ENCODE peak calls at places on chromosomes 12 and 14, in nine cellular contexts. V, U, N, S, H, I, F, X and J are unnamed samples.

GRCh38 chr12:47079894-47080724 is at the start of gene AMIGO2:
- DNase-seq in I (peak), U (peak), H (no peak), S (peak), F (peak), N (peak), V (peak), X (no peak), J (peak)

GRCh38 chr12:38279756-38280155 is 36.8 kb upstream of the ALG10B start:
- DNase-seq in F (no peak), I (no peak), H (no peak), N (no peak), S (no peak), U (no peak), X (no peak), V (no peak), J (no peak)

GRCh38 chr14:89017417-89017816 is 193.0 kb downstream of the TTC8 start:
- DNase-seq in H (no peak), I (no peak), F (no peak), U (no peak), V (no peak), N (no peak), X (no peak), S (no peak), J (no peak)

GRCh38 chr14:72647782-72648181 is 246.1 kb downstream of the DPF3 start:
- DNase-seq in N (no peak), H (no peak), F (no peak), X (no peak), I (no peak), S (no peak), V (no peak), U (no peak), J (no peak)

GRCh38 chr12:89949457-89950195 is 241.0 kb upstream of the ATP2B1 start:
- DNase-seq in N (no peak), S (no peak), F (no peak), U (peak), V (no peak), X (no peak), H (peak), I (peak), J (no peak)

GRCh38 chr14:103329421-103330347 is 4.4 kb upstream of the EIF5 start:
- DNase-seq in I (no peak), N (no peak), S (no peak), F (peak), X (no peak), V (peak), H (no peak), U (no peak), J (no peak)

GRCh38 chr14:77822307-77822706 is 22.4 kb downstream of the ADCK1 start:
- DNase-seq in N (no peak), I (no peak), H (no peak), X (no peak), F (no peak), V (no peak), S (no peak), U (no peak), J (no peak)

GRCh38 chr14:94001501-94002396 is 4.6 kb downstream of the CCDC197 start:
- DNase-seq in H (peak), F (peak), N (peak), X (peak), S (peak), U (peak), I (peak), V (peak), J (peak)

GRCh38 chr14:104108570-104109060 is 23.1 kb downstream of the ASPG start:
- DNase-seq in F (no peak), V (no peak), U (no peak), S (no peak), X (peak), H (no peak), I (no peak), N (no peak), J (no peak)

GRCh38 chr14:24249230-24250021 is 7.0 kb upstream of the TINF2 start:
- DNase-seq in X (no peak), U (no peak), S (peak), I (no peak), F (no peak), V (no peak), N (no peak), H (no peak), J (no peak)

GRCh38 chr14:54211562-54212308 is 185.1 kb upstream of the CDKN3 start:
- DNase-seq in F (no peak), N (no peak), I (no peak), X (no peak), U (no peak), S (no peak), V (no peak), H (no peak), J (no peak)

GRCh38 chr12:113852273-113852672 is 113.9 kb downstream of the RBM19 start:
- DNase-seq in S (no peak), U (no peak), I (no peak), F (no peak), H (no peak), N (no peak), V (no peak), X (no peak), J (no peak)

GRCh38 chr14:104253223-104253822 is 114.9 kb downstream of the KIF26A start:
- DNase-seq in F (peak), H (no peak), V (peak), U (no peak), X (no peak), S (no peak), I (no peak), N (no peak), J (no peak)

GRCh38 chr12:96338852-96339478 is 61.3 kb downstream of the CDK17 start:
- DNase-seq in F (no peak), S (no peak), X (no peak), V (no peak), U (no peak), I (no peak), N (no peak), H (no peak), J (no peak)

GRCh38 chr14:55267816-55268215 is 3.4 kb upstream of the FBXO34 start:
- DNase-seq in H (no peak), I (no peak), X (no peak), S (no peak), F (no peak), U (no peak), N (no peak), V (no peak), J (no peak)

GRCh38 chr14:99573000-99573330 is 31.0 kb downstream of the CCDC85C start:
- DNase-seq in S (no peak), U (no peak), F (no peak), H (no peak), X (no peak), V (no peak), N (no peak), I (no peak), J (no peak)

GRCh38 chr14:55583942-55584468 is 4.0 kb downstream of the KTN1 start:
- DNase-seq in I (no peak), H (no peak), N (no peak), U (no peak), V (no peak), F (no peak), S (no peak), X (peak), J (no peak)

GRCh38 chr12:109115758-109116610 is at the start of gene ACACB:
- DNase-seq in I (no peak), N (no peak), X (peak), F (peak), V (no peak), S (peak), U (no peak), H (peak), J (no peak)

GRCh38 chr12:124856132-124856841 is 7.4 kb downstream of the SCARB1 start:
- DNase-seq in S (no peak), V (no peak), N (no peak), I (no peak), H (no peak), F (no peak), U (no peak), X (no peak), J (no peak)

GRCh38 chr12:34603382-34604035 is 581.2 kb downstream of the ALG10 start:
- DNase-seq in H (no peak), X (peak), N (no peak), V (peak), F (no peak), U (no peak), I (no peak), S (peak), J (no peak)

GRCh38 chr14:102363182-102363952 is 626 bp downstream of the TECPR2 start:
- DNase-seq in I (no peak), S (no peak), V (no peak), X (no peak), N (peak), H (no peak), F (peak), U (peak), J (no peak)

GRCh38 chr14:65077318-65077717 is 25.0 kb downstream of the MAX start:
- DNase-seq in I (no peak), N (no peak), V (no peak), F (no peak), U (no peak), X (no peak), S (no peak), H (no peak), J (no peak)

GRCh38 chr12:111767362-111768158 is 827 bp downstream of the ALDH2 start:
- DNase-seq in F (no peak), H (no peak), I (no peak), V (no peak), X (peak), N (no peak), S (no peak), U (no peak), J (no peak)

GRCh38 chr14:65103150-65103760 is 938 bp upstream of the MAX start:
- DNase-seq in U (no peak), I (no peak), X (peak), N (no peak), S (peak), H (peak), F (no peak), V (peak), J (no peak)

GRCh38 chr12:19833775-19834501 is 394.6 kb downstream of the AEBP2 start:
- DNase-seq in H (no peak), V (no peak), N (no peak), I (no peak), F (no peak), U (no peak), X (no peak), S (no peak), J (no peak)

GRCh38 chr12:48981757-48982157 is 3.6 kb downstream of the WNT1 start:
- DNase-seq in F (no peak), X (no peak), V (no peak), H (no peak), N (no peak), U (no peak), I (no peak), S (no peak), J (no peak)

DNA sequence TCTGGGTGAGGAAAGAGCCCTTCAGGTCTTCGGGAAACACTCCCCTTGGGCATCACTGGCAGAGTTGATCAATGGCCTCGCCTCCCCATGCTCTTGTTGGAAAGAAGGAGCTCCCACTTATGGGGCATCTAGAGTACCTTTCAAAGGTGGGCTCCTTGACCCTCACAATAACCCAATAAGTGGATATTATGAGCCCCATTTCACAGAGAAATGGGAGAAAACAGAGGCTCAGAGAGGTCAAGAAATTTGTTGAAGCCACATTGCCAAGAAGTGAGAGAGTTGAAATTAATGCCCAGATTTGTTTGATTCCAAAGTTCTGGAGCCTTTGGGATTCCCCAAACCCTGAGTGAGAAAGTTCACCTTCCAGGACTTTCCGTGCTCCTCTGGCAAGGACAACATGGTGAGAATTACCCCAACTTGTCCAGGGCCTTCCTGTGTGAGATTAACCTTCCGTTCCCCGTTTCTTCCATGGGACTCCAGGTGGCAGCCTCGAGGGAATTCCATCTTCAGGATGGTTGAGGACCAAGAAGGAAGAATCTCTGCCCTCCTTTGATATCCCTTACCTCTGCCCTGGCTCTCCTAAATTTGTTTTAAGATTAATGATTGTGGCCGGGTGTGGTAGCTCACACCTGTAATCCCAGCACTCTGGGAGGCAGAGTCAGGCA is 7.5 kb upstream of the CHD4 start:
- DNase-seq in U (no peak), N (no peak), H (no peak), V (no peak), S (no peak), F (no peak), I (no peak), X (no peak), J (no peak)
- TF ChIP-seq CTCF in U (no peak), N (no peak), H (no peak), V (no peak), S (no peak), F (no peak), I (no peak), X (no peak), J (no peak)

GRCh38 chr12:27243006-27243405 is 1.1 kb upstream of the STK38L start:
- DNase-seq in F (no peak), H (no peak), I (peak), V (no peak), U (no peak), X (no peak), S (no peak), N (no peak), J (no peak)

GRCh38 chr12:27245039-27245438 is 953 bp downstream of the STK38L start:
- DNase-seq in U (no peak), F (no peak), X (no peak), H (no peak), V (no peak), N (no peak), S (no peak), I (no peak), J (no peak)

GRCh38 chr12:27244680-27245005 is 557 bp downstream of the STK38L start:
- DNase-seq in S (no peak), U (no peak), H (no peak), V (no peak), N (no peak), I (no peak), F (no peak), X (no peak), J (no peak)

GRCh38 chr12:27246141-27246540 is 2.1 kb downstream of the STK38L start:
- DNase-seq in F (no peak), I (no peak), N (no peak), S (no peak), H (no peak), U (no peak), X (no peak), V (no peak), J (no peak)

DNA sequence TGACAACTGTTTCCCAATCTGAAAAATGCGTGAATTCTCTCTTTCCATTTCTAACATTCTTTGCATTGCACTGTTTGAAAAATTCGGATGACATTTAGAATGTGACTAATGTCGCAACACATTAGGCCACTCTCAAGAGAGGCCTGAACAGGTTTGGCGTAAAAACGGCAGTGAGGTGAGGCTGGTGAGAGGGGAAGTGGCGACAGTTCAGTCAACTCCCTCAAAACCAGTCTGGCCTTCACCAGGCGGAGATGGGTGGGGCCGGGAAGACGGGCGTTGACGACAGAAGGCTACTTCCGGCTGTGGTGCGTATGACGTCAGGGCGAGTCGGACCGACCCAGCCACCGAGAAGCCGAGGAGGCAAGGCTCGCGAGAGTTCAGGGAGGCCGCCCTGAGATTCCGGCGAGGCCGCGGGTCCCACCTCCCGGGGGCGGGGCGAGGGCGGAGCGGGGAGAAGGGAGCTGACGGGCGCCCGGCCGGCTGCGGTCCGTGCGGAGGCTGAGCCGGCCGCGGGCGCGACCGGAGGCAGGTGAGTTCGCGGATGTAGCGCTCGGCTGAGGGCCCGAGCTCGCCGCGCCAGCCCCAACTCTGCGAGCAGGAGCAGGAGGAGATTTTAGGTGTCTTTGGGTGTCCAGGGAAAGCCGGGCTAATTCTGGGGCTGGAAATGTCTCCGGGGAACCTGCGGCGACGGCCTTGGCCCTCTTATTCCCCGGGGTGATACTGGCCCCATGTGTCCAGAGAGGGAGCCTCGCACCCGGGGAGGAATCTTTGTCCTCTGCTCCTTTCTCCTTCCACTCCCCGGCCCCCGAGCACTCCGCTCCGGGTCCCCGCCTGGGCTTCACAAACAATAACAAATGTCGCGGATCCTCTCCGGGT is at the start of gene STK38L:
- DNase-seq in V (peak), F (peak), U (peak), N (peak), S (peak), H (peak), X (peak), I (peak), J (peak)
- TF ChIP-seq CTCF in V (no peak), F (peak), U (no peak), N (peak), S (peak), H (peak), X (peak), I (no peak), J (no peak)

DNA sequence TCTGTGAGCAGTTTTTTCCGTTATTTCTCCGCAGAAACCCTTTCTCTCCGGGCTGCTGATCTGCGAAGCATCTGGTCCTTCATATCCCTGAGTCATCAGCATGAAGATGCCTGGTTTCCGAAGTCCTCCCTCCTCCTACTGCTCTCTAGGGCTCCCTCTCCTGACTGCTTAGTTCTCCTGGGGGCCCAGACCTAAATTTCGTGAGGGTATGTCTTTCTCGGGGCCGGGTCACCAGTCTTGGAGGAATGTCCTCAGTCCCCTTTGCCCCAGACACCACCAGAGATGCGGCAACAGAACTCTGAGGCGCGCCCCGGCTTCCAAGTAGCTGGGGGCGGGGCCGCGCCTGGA is 622 bp upstream of the BICDL1 start:
- DNase-seq in U (no peak), V (no peak), H (no peak), X (peak), F (no peak), I (no peak), N (no peak), S (no peak), J (no peak)
- TF ChIP-seq CTCF in U (no peak), V (no peak), H (peak), X (peak), F (no peak), I (peak), N (peak), S (no peak), J (no peak)

GRCh38 chr14:25537846-25538455 is 488.0 kb upstream of the STXBP6 start:
- DNase-seq in H (peak), V (no peak), U (no peak), I (peak), S (no peak), X (peak), N (peak), F (no peak), J (no peak)
- TF ChIP-seq CTCF in H (peak), V (peak), U (peak), I (no peak), S (no peak), X (peak), N (peak), F (peak), J (no peak)

GRCh38 chr12:121296618-121297476 is at the start of gene CAMKK2:
- DNase-seq in N (peak), H (peak), I (peak), U (peak), V (peak), S (peak), X (peak), F (peak), J (peak)
- TF ChIP-seq CTCF in N (no peak), H (peak), I (peak), U (peak), V (no peak), S (peak), X (no peak), F (peak), J (no peak)

DNA sequence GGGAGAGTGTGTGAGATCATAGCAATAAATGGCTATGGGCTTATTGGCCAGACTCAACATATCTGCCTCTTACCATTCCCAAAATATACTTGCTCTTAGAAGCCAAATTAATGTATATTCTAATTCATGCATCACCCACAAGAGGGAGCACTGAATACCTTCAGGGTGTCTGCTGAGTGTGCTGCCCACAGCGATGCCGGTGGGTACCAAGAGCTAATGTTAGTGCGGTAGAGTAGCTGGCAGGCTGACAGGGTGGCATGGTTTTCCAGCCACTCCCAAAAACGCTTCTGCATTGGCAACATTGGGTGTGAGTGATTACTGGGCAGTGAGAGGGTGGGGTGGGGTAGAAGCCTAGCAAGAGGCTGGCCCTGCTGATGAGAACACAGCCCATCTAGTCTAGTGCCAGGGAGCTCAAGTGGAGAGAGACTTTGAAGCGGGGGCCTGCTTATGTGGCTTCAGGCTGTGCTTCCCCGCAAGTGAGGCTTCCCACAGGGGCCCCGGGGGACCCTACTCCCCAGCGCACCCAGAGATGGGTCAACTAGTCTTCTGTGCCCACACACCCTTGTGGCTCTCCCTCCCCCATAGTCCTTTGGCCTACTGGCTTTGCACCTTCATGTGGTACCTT is 9.2 kb upstream of the PLEKHD1 start:
- DNase-seq in U (no peak), X (peak), S (no peak), F (no peak), I (peak), N (no peak), H (peak), V (no peak), J (no peak)
- TF ChIP-seq CTCF in U (no peak), X (peak), S (no peak), F (peak), I (peak), N (peak), H (peak), V (no peak), J (no peak)